ENCODE peak calls at places on chromosome 6, in four cellular contexts. One of them, this sample, is unnamed. For H3K27me3, the result is how much of the 10 kb centered on the place peaks cover.

GRCh38 chr6:117906905-117907599 is at the start of gene SLC35F1:
- DNase-seq in H1: no peak
- DNase-seq in HepG2: peak
- DNase-seq in ovary: peak
- DNase-seq in this sample: no peak

GRCh38 chr6:74114428-74114827 is 418.4 kb downstream of the CD109 start:
- DNase-seq in H1: no peak
- DNase-seq in HepG2: no peak
- DNase-seq in ovary: no peak
- DNase-seq in this sample: no peak

GRCh38 chr6:148441454-148441911 is 98.8 kb downstream of the SASH1 start:
- DNase-seq in H1: no peak
- DNase-seq in HepG2: peak
- DNase-seq in ovary: no peak
- DNase-seq in this sample: no peak

GRCh38 chr6:125018136-125018535 is 55.9 kb downstream of the RNF217 start:
- DNase-seq in H1: no peak
- DNase-seq in HepG2: no peak
- DNase-seq in ovary: no peak
- DNase-seq in this sample: no peak

GRCh38 chr6:35611235-35611634 is 77.5 kb downstream of the FKBP5 start:
- DNase-seq in H1: no peak
- DNase-seq in HepG2: no peak
- DNase-seq in ovary: no peak
- DNase-seq in this sample: no peak

GRCh38 chr6:9250852-9251251 is 815.5 kb upstream of the SLC35B3 start:
- DNase-seq in H1: peak
- DNase-seq in HepG2: peak
- DNase-seq in ovary: no peak
- DNase-seq in this sample: no peak

GRCh38 chr6:21003780-21004541 is 469.7 kb downstream of the CDKAL1 start:
- DNase-seq in H1: no peak
- DNase-seq in HepG2: peak
- DNase-seq in ovary: no peak
- DNase-seq in this sample: no peak

GRCh38 chr6:154920502-154921200 is 74.5 kb upstream of the TIAM2 start:
- DNase-seq in H1: no peak
- DNase-seq in HepG2: no peak
- DNase-seq in ovary: no peak
- DNase-seq in this sample: peak

GRCh38 chr6:118892248-118893094 is 1.5 kb upstream of the ASF1A start:
- DNase-seq in H1: no peak
- DNase-seq in HepG2: no peak
- DNase-seq in ovary: no peak
- DNase-seq in this sample: no peak

GRCh38 chr6:156774872-156775405 is 2.2 kb upstream of the ARID1B start:
- DNase-seq in H1: no peak
- DNase-seq in HepG2: no peak
- DNase-seq in ovary: no peak
- DNase-seq in this sample: no peak

DNA sequence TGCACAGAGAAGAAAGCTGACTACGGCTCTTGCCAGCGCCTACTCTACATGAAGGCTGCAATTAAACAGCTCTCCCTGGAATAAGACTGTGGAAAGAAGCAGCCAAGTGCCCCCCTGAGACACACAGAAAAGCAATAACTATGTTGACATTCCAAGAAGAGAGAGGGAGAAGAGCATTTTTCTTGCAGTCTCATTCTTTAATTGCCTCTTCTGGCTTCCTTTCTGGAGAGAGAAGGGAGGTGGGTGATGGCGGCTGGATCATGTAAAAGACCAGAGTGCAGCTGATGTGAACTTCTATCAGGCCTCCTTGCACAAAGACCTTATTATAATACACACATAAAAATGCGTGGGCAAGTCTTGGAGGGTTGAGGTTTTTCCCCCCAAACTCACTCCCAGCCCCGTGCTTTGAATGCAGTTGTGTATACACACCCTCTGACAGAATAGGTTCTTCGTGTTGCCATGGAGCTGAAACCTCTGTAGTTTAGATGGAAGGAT is 44.5 kb downstream of the HIVEP2 start:
- DNase-seq in H1: no peak
- DNase-seq in HepG2: no peak
- DNase-seq in ovary: no peak
- DNase-seq in this sample: no peak
- H3K27ac ChIP-seq in H1: no peak
- H3K27ac ChIP-seq in HepG2: no peak
- H3K27ac ChIP-seq in ovary: peak
- H3K27ac ChIP-seq in this sample: peak

GRCh38 chr6:110557226-110557625 is 80.8 kb upstream of the SLC22A16 start:
- DNase-seq in H1: no peak
- DNase-seq in HepG2: no peak
- DNase-seq in ovary: no peak
- DNase-seq in this sample: no peak

GRCh38 chr6:110554441-110554840 is 78.0 kb upstream of the SLC22A16 start:
- DNase-seq in H1: no peak
- DNase-seq in HepG2: no peak
- DNase-seq in ovary: no peak
- DNase-seq in this sample: no peak

GRCh38 chr6:110556317-110557115 is 80.1 kb upstream of the SLC22A16 start:
- DNase-seq in H1: no peak
- DNase-seq in HepG2: no peak
- DNase-seq in ovary: no peak
- DNase-seq in this sample: no peak

GRCh38 chr6:110552901-110553641 is 76.7 kb upstream of the SLC22A16 start:
- DNase-seq in H1: no peak
- DNase-seq in HepG2: no peak
- DNase-seq in ovary: no peak
- DNase-seq in this sample: no peak

GRCh38 chr6:110554966-110555460 is 78.6 kb upstream of the SLC22A16 start:
- DNase-seq in H1: no peak
- DNase-seq in HepG2: peak
- DNase-seq in ovary: no peak
- DNase-seq in this sample: no peak
- TF ChIP-seq EP300 in H1: no peak
- TF ChIP-seq EP300 in HepG2: peak
- TF ChIP-seq EP300 in ovary: no peak
- TF ChIP-seq EP300 in this sample: no peak

GRCh38 chr6:10411131-10411914 is 3.6 kb downstream of the TFAP2A start:
- DNase-seq in H1: no peak
- DNase-seq in HepG2: no peak
- DNase-seq in ovary: no peak
- DNase-seq in this sample: no peak

GRCh38 chr6:10411915-10412164 is 3.0 kb downstream of the TFAP2A start:
- DNase-seq in H1: no peak
- DNase-seq in HepG2: no peak
- DNase-seq in ovary: no peak
- DNase-seq in this sample: no peak

GRCh38 chr6:10409766-10410209 is 5.1 kb downstream of the TFAP2A start:
- DNase-seq in H1: no peak
- DNase-seq in HepG2: no peak
- DNase-seq in ovary: no peak
- DNase-seq in this sample: no peak

GRCh38 chr6:10409160-10409765 is 5.6 kb downstream of the TFAP2A start:
- DNase-seq in H1: no peak
- DNase-seq in HepG2: no peak
- DNase-seq in ovary: no peak
- DNase-seq in this sample: no peak

DNA sequence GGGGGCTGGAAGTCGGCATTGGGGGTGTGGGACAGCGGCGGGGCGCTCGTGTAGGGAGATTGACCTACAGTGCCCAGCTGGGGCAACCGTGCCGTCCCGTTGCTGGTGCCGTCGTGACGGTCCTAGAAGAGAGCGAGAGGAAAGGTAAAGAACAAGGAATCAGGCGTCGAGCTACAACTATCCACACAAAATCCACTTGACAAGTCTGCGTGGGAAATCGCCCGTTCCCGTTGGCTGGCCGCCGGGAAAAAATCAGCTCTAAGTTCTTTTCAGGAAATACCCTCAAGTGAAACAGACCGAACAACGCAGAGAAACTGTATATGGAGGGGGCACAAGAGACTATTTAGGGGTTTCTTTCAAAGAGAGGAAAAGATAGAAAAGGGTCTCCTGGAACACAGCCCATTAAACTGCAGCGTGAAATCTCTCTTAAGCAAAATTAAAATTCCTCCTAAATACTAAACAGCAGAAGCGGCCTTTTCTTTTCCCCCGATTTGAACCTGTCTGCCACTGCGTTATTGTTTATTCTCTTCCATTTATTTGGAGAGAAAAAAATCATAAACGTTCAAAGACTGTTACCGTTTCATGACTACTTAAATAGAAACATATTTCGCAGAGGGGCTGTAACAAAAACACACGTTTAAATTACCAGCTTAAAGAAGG is 4.5 kb downstream of the TFAP2A start:
- DNase-seq in H1: no peak
- DNase-seq in HepG2: no peak
- DNase-seq in ovary: no peak
- DNase-seq in this sample: no peak
- H3K27me3 ChIP-seq in H1: half or more
- H3K27me3 ChIP-seq in HepG2: under half
- H3K27me3 ChIP-seq in ovary: under half
- H3K27me3 ChIP-seq in this sample: half or more

GRCh38 chr6:109242029-109242428 is 140.2 kb downstream of the CD164 start:
- DNase-seq in H1: no peak
- DNase-seq in HepG2: no peak
- DNase-seq in ovary: no peak
- DNase-seq in this sample: no peak

GRCh38 chr6:109242923-109243322 is 139.3 kb downstream of the CD164 start:
- DNase-seq in H1: no peak
- DNase-seq in HepG2: no peak
- DNase-seq in ovary: no peak
- DNase-seq in this sample: no peak

GRCh38 chr6:109241199-109241598 is 141.1 kb downstream of the CD164 start:
- DNase-seq in H1: no peak
- DNase-seq in HepG2: no peak
- DNase-seq in ovary: no peak
- DNase-seq in this sample: no peak

GRCh38 chr6:109240370-109241084 is 141.7 kb downstream of the CD164 start:
- DNase-seq in H1: no peak
- DNase-seq in HepG2: no peak
- DNase-seq in ovary: no peak
- DNase-seq in this sample: no peak

DNA sequence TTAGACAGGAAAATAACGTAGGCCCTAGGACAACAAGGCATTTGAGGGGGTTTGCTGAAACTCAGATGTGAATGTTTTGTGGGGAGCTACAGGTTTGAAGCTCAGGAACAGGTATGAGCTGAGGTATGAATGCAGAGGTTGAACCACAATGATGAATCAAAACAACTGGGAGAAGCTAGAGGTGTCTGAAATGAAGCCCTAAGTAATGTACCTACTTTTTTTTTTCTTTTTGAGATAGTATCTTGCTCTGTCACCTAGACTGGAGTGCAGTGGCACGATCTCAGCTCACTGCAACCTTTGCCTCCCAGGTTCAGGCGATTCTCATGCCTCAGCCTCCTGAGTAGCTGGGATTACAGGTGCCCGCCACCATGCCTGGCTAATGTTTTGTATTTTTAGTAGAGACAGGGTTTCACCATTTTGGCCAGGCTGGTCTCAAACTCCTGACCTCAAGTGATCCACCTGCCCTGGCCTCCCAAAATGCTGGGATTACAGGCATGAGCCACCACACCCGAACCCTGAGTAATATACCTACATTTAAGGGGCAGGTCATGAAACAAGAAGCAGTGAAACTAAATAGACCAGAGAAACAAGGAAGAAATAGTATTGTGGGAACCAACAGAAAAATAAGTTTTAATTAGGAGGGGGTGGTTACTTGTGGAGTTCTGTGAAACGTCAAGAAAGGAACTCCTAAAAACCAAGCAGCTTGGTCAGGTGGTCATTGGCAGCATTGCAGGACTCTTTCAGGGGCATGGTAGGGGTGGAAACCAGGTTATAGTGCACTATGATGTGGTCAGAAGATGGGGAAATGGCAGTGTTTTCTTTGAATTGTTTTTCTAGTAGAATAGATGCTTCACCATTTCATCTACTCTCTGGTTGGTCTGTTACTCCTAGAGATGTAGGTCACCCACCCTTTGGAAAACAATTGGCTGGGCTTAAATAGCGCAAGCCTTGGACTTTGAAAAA is 138.1 kb downstream of the CD164 start:
- DNase-seq in H1: no peak
- DNase-seq in HepG2: no peak
- DNase-seq in ovary: no peak
- DNase-seq in this sample: no peak
- H3K27ac ChIP-seq in H1: no peak
- H3K27ac ChIP-seq in HepG2: no peak
- H3K27ac ChIP-seq in ovary: no peak
- H3K27ac ChIP-seq in this sample: no peak

DNA sequence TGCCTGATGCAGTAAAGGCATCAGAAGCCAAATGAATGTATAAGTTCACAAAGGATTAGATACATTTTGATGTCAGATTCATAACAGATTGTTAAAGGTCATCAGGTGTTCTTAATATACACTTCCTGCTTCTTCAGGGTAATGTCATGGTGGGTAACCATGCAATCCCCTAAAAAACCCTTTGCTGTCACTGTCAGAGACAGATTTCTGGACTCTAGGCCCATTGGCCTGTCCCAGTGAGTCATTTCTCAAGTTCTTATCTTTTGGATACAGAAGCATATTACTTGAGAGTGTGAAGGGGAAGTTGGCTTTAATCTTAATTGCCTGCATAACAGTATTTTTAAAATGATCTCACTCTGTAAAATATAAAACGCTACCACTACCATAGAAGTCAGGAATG is 895.6 kb upstream of the MAP3K7 start:
- DNase-seq in H1: no peak
- DNase-seq in HepG2: no peak
- DNase-seq in ovary: no peak
- DNase-seq in this sample: no peak
- TF ChIP-seq EP300 in H1: no peak
- TF ChIP-seq EP300 in HepG2: no peak
- TF ChIP-seq EP300 in ovary: no peak
- TF ChIP-seq EP300 in this sample: no peak

GRCh38 chr6:30470968-30471367 is 18.3 kb upstream of the HLA-E start:
- DNase-seq in H1: no peak
- DNase-seq in HepG2: no peak
- DNase-seq in ovary: no peak
- DNase-seq in this sample: no peak
- H3K27me3 ChIP-seq in H1: under half
- H3K27me3 ChIP-seq in HepG2: under half
- H3K27me3 ChIP-seq in ovary: under half
- H3K27me3 ChIP-seq in this sample: half or more

DNA sequence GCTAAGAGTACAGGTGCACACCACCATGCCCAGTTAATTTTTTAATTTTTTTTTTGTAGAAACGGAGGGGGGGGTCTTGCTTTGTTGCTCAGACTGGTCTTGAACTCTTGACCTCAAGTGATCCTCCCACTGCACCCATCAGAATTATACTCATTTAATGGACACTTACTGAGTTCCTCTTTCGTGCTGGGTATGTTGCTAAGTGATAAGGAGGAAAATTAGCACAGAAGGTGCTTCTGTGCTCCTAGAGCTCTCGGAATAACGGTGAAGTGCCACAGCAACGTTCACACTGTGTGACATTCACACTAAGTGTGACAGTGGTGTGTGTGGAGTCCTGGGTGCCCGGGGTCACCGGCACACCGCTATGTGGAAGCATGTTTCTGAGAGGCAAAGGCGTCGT is 32.1 kb upstream of the BMP6 start:
- DNase-seq in H1: no peak
- DNase-seq in HepG2: no peak
- DNase-seq in ovary: no peak
- DNase-seq in this sample: no peak
- H3K27ac ChIP-seq in H1: no peak
- H3K27ac ChIP-seq in HepG2: no peak
- H3K27ac ChIP-seq in ovary: no peak
- H3K27ac ChIP-seq in this sample: no peak